ENCODE peak calls at places on chromosomes 16 and 17, in six cellular contexts. K, D, Z, B, S and X are unnamed samples.

GRCh38 chr16:88403794-88404581 is 21.2 kb downstream of the ZNF469 start:
- DNase-seq in K (no peak), B (no peak), S (no peak), D (no peak), Z (no peak), X (no peak)

GRCh38 chr17:3838206-3838605 is 7.8 kb downstream of the NCBP3 start:
- DNase-seq in Z (no peak), K (no peak), D (no peak), B (no peak), S (peak; percentile 91), X (no peak)

GRCh38 chr16:65833171-65833871 is 533.2 kb upstream of the CDH5 start:
- DNase-seq in Z (no peak), B (peak; percentile 13), S (no peak), D (no peak), K (no peak), X (no peak)

GRCh38 chr17:56451629-56452028 is 141.9 kb upstream of the NOG start:
- DNase-seq in S (no peak), K (no peak), Z (no peak), B (no peak), D (no peak), X (no peak)

GRCh38 chr16:74034862-74035261 is 261.8 kb upstream of the PSMD7 start:
- DNase-seq in D (no peak), K (no peak), S (peak; percentile 11), B (no peak), Z (no peak), X (no peak)

GRCh38 chr16:51839697-51840462 is 688.8 kb upstream of the SALL1 start:
- DNase-seq in Z (no peak), K (no peak), S (no peak), B (no peak), D (no peak), X (no peak)

GRCh38 chr16:12250578-12250977 is 274.0 kb downstream of the SNX29 start:
- DNase-seq in S (no peak), B (no peak), K (no peak), D (no peak), Z (no peak), X (no peak)

GRCh38 chr17:67628580-67629013 is 89.1 kb upstream of the NOL11 start:
- DNase-seq in K (no peak), B (no peak), D (no peak), Z (no peak), S (no peak), X (no peak)

GRCh38 chr17:78977992-78978973 is 1.4 kb downstream of the LGALS3BP start:
- DNase-seq in K (no peak), D (peak; percentile 61), B (no peak), Z (no peak), S (no peak), X (peak; percentile 35)

GRCh38 chr16:56237451-56237930 is 46.2 kb downstream of the GNAO1 start:
- DNase-seq in Z (no peak), B (no peak), D (no peak), S (no peak), K (no peak), X (no peak)

GRCh38 chr17:74566132-74566753 is 1.1 kb downstream of the CD300H start:
- DNase-seq in Z (no peak), D (no peak), B (no peak), K (no peak), S (peak; percentile 39), X (no peak)

GRCh38 chr16:85661131-85662035 is 27.4 kb downstream of the GINS2 start:
- DNase-seq in D (no peak), S (no peak), K (peak; percentile 76), Z (no peak), B (no peak), X (peak; percentile 23)

GRCh38 chr16:5257462-5257861 is 159.9 kb upstream of the EEF2KMT start:
- DNase-seq in B (no peak), K (no peak), Z (no peak), D (no peak), S (no peak), X (no peak)

GRCh38 chr17:73091770-73092517 is 544 bp downstream of the SLC39A11 start:
- DNase-seq in K (peak; percentile 68), D (peak; percentile 18), B (no peak), S (peak; percentile 35), Z (peak; percentile 16), X (peak; percentile 40)

GRCh38 chr17:4417129-4417667 is 16.5 kb upstream of the SPNS3 start:
- DNase-seq in D (no peak), Z (no peak), B (no peak), K (no peak), S (no peak), X (no peak)

GRCh38 chr16:30876867-30877266 is 17.0 kb downstream of the BCL7C start:
- DNase-seq in K (no peak), B (no peak), D (no peak), Z (no peak), S (no peak), X (no peak)

GRCh38 chr17:7046127-7046724 is 2.3 kb upstream of the SLC16A11 start:
- DNase-seq in K (peak; percentile 86), B (no peak), D (no peak), Z (no peak), S (peak; percentile 95), X (peak; percentile 34)

GRCh38 chr16:56263711-56264608 is 72.7 kb downstream of the GNAO1 start:
- DNase-seq in S (no peak), K (no peak), D (peak; percentile 48), B (no peak), Z (peak; percentile 44), X (no peak)

GRCh38 chr17:41928693-41929251 is 1.6 kb upstream of the ODAD4 start:
- DNase-seq in B (no peak), S (no peak), Z (no peak), D (no peak), K (peak; percentile 8), X (no peak)

GRCh38 chr17:37493249-37494027 is 3.7 kb downstream of the DUSP14 start:
- DNase-seq in B (peak; percentile 81), Z (no peak), S (no peak), K (no peak), D (no peak), X (no peak)

GRCh38 chr16:66520406-66521194 is 29.3 kb downstream of the TK2 start:
- DNase-seq in B (no peak), Z (peak; percentile 55), K (peak; percentile 90), S (peak; percentile 42), D (peak; percentile 52), X (no peak)

GRCh38 chr16:31365131-31365865 is 10.3 kb downstream of the ITGAX start:
- DNase-seq in D (no peak), Z (no peak), B (no peak), K (no peak), S (no peak), X (no peak)

GRCh38 chr17:55433629-55434422 is 12.2 kb upstream of the MMD start:
- DNase-seq in K (no peak), D (no peak), S (peak; percentile 64), B (peak; percentile 89), Z (no peak), X (no peak)

GRCh38 chr16:49049191-49049590 is 232.4 kb downstream of the CBLN1 start:
- DNase-seq in D (no peak), S (no peak), B (no peak), Z (no peak), K (no peak), X (no peak)

GRCh38 chr17:30244853-30245385 is 9.4 kb upstream of the SLC6A4 start:
- DNase-seq in B (no peak), Z (no peak), D (no peak), K (no peak), S (no peak), X (no peak)

GRCh38 chr17:77144227-77144626 is 3.5 kb downstream of the SEC14L1 start:
- DNase-seq in S (no peak), D (no peak), K (no peak), Z (no peak), B (no peak), X (no peak)

GRCh38 chr17:77147357-77147801 is 6.6 kb downstream of the SEC14L1 start:
- DNase-seq in D (no peak), B (no peak), Z (no peak), K (no peak), S (peak; percentile 34), X (no peak)

GRCh38 chr17:77146882-77147281 is 6.1 kb downstream of the SEC14L1 start:
- DNase-seq in B (no peak), D (peak; percentile 37), Z (no peak), S (peak; percentile 72), K (peak; percentile 85), X (no peak)

GRCh38 chr17:77145209-77145608 is 4.4 kb downstream of the SEC14L1 start:
- DNase-seq in D (no peak), S (no peak), Z (no peak), K (no peak), B (no peak), X (no peak)

GRCh38 chr17:77145635-77146632 is 5.2 kb downstream of the SEC14L1 start:
- DNase-seq in D (peak; percentile 74), B (no peak), K (no peak), Z (peak; percentile 75), S (peak; percentile 67), X (no peak)
- TF ChIP-seq CTCF in D (peak; percentile 48), B (peak; percentile 39), K (no peak), Z (peak; percentile 42), S (no peak), X (no peak)

GRCh38 chr17:69058165-69058564 is 2.6 kb downstream of the ABCA9 start:
- DNase-seq in K (no peak), D (no peak), Z (no peak), B (no peak), S (no peak), X (no peak)
- H3K27me3 ChIP-seq in K (no peaks in the 10 kb centered on the region), D (no peaks in the 10 kb centered on the region), Z (no peaks in the 10 kb centered on the region), B (no peaks in the 10 kb centered on the region), S (no peaks in the 10 kb centered on the region), X (no peaks in the 10 kb centered on the region)

GRCh38 chr16:89599451-89599858 is 14.0 kb upstream of the DPEP1 start:
- DNase-seq in B (no peak), D (no peak), Z (no peak), S (peak; percentile 61), K (peak; percentile 49), X (no peak)
- TF ChIP-seq CTCF in B (peak; percentile 13), D (no peak), Z (no peak), S (peak; percentile 13), K (no peak), X (no peak)

GRCh38 chr16:1067629-1068028 is 4.9 kb upstream of the SSTR5 start:
- DNase-seq in S (no peak), K (no peak), Z (no peak), B (no peak), D (no peak), X (no peak)

GRCh38 chr16:1071009-1071408 is 1.5 kb upstream of the SSTR5 start:
- DNase-seq in Z (no peak), S (no peak), D (no peak), K (no peak), B (no peak), X (no peak)

GRCh38 chr16:1070084-1070987 is 2.2 kb upstream of the SSTR5 start:
- DNase-seq in Z (no peak), B (no peak), S (no peak), D (no peak), K (no peak), X (no peak)

GRCh38 chr16:1068451-1068850 is 4.1 kb upstream of the SSTR5 start:
- DNase-seq in B (no peak), Z (no peak), S (no peak), K (no peak), D (no peak), X (no peak)

DNA sequence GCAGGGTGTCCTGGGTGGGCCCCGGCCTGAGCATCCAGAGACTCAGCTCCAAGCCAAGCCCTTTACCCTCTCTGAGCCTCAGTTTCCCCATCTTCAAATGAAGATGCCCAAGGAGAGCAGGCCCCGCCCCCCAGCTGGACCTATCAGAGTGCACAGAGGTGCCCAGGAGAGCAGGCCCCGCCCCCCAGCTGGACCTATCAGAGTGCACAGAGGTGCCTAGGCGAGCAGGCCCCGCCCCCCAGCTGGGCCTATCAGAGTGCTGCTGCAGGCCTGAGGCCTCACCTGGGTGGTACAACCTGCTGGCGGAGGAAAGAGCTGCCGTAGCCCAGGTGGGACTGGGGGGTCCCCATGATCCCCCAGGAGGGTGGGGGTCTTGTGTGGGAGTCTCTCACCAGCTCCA is 3.4 kb upstream of the SSTR5 start:
- DNase-seq in K (no peak), B (no peak), Z (no peak), S (no peak), D (no peak), X (no peak)
- H3K27me3 ChIP-seq in K (peaks cover 100% of the 10 kb centered on the region), B (peaks cover 44% of the 10 kb centered on the region), Z (peaks cover 98% of the 10 kb centered on the region), S (peaks cover 100% of the 10 kb centered on the region), D (peaks cover 89% of the 10 kb centered on the region), X (no peaks in the 10 kb centered on the region)